ENCODE peak calls at places on chromosomes 7 and 10, in ten cellular contexts. W is GM12892, D is AG09319, A is fibroblast of lung, Q is brain microvascular endothelial cell, K is NCI-H1417, N is endothelial cell, G is psoas muscle, Z is COR-L47, C is GM04503. U is an unnamed sample.

GRCh38 chr10:77592946-77593636 is 44.5 kb downstream of the KCNMA1 start:
- DNase-seq in W (no peak), D (peak), A (peak), Q (peak), K (no peak), N (no peak), G (peak), Z (no peak), C (peak), U (no peak)

GRCh38 chr10:109417803-109418202 is 505.5 kb downstream of the XPNPEP1 start:
- DNase-seq in W (no peak), D (no peak), A (no peak), Q (no peak), K (no peak), N (no peak), G (no peak), Z (no peak), C (no peak), U (no peak)

GRCh38 chr7:115478426-115478825 is 552.1 kb downstream of the TFEC start:
- DNase-seq in W (no peak), D (no peak), A (no peak), Q (no peak), K (no peak), N (no peak), G (no peak), Z (no peak), C (no peak), U (no peak)

GRCh38 chr7:63927261-63927660 is 71.4 kb upstream of the ZNF722 start:
- DNase-seq in W (no peak), D (no peak), A (no peak), Q (no peak), K (no peak), N (no peak), G (no peak), Z (no peak), C (no peak), U (no peak)

GRCh38 chr10:127997937-127998336 is 91.0 kb downstream of the PTPRE start:
- DNase-seq in W (no peak), D (no peak), A (no peak), Q (peak), K (no peak), N (no peak), G (no peak), Z (no peak), C (no peak), U (no peak)

GRCh38 chr7:136353287-136353686 is 376.1 kb upstream of the MTPN start:
- DNase-seq in W (no peak), D (no peak), A (no peak), Q (no peak), K (no peak), N (no peak), G (no peak), Z (no peak), C (no peak), U (no peak)

GRCh38 chr10:49622426-49623425 is 8.9 kb downstream of the CHAT start:
- DNase-seq in W (no peak), D (no peak), A (no peak), Q (no peak), K (no peak), N (no peak), G (no peak), Z (no peak), C (no peak), U (no peak)

GRCh38 chr7:127828843-127829502 is 177.0 kb downstream of the SND1 start:
- DNase-seq in W (no peak), D (no peak), A (no peak), Q (no peak), K (no peak), N (no peak), G (no peak), Z (no peak), C (no peak), U (no peak)

GRCh38 chr7:55365103-55365679 is at the start of gene LANCL2:
- DNase-seq in W (no peak), D (no peak), A (peak), Q (no peak), K (no peak), N (no peak), G (no peak), Z (peak), C (no peak), U (no peak)

GRCh38 chr10:42971251-42971599 is 105.6 kb upstream of the RET start:
- DNase-seq in W (no peak), D (no peak), A (no peak), Q (no peak), K (no peak), N (no peak), G (no peak), Z (no peak), C (no peak), U (no peak)

GRCh38 chr7:128442346-128442745 is 13.3 kb upstream of the HILPDA start:
- DNase-seq in W (no peak), D (no peak), A (no peak), Q (no peak), K (no peak), N (no peak), G (no peak), Z (no peak), C (no peak), U (no peak)

GRCh38 chr7:46970486-46970885 is 611.4 kb downstream of the TNS3 start:
- DNase-seq in W (no peak), D (no peak), A (no peak), Q (no peak), K (no peak), N (no peak), G (no peak), Z (no peak), C (no peak), U (no peak)

GRCh38 chr10:6618340-6618739 is 38.3 kb upstream of the PRKCQ start:
- DNase-seq in W (no peak), D (no peak), A (no peak), Q (no peak), K (no peak), N (no peak), G (no peak), Z (no peak), C (no peak), U (no peak)

GRCh38 chr10:7458554-7458953 is 47.7 kb upstream of the SFMBT2 start:
- DNase-seq in W (no peak), D (no peak), A (peak), Q (no peak), K (no peak), N (no peak), G (no peak), Z (no peak), C (no peak), U (no peak)

GRCh38 chr7:136685506-136685905 is 182.9 kb upstream of the CHRM2 start:
- DNase-seq in W (no peak), D (no peak), A (no peak), Q (no peak), K (no peak), N (no peak), G (no peak), Z (no peak), C (no peak), U (no peak)

GRCh38 chr7:132941433-132941832 is 140.5 kb downstream of the CHCHD3 start:
- DNase-seq in W (no peak), D (no peak), A (no peak), Q (no peak), K (no peak), N (no peak), G (no peak), Z (no peak), C (no peak), U (no peak)

GRCh38 chr10:75772153-75772887 is 340.9 kb downstream of the LRMDA start:
- DNase-seq in W (no peak), D (no peak), A (peak), Q (no peak), K (no peak), N (no peak), G (no peak), Z (no peak), C (peak), U (no peak)

GRCh38 chr7:47765373-47765979 is 182.8 kb downstream of the PKD1L1 start:
- DNase-seq in W (no peak), D (no peak), A (no peak), Q (no peak), K (no peak), N (no peak), G (no peak), Z (no peak), C (no peak), U (no peak)

GRCh38 chr7:23604296-23604640 is 7.1 kb downstream of the CCDC126 start:
- DNase-seq in W (no peak), D (no peak), A (no peak), Q (no peak), K (no peak), N (no peak), G (no peak), Z (no peak), C (no peak), U (no peak)

GRCh38 chr10:23343591-23344225 is 889 bp downstream of the C10orf67 start:
- DNase-seq in W (peak), D (no peak), A (no peak), Q (peak), K (peak), N (peak), G (peak), Z (peak), C (no peak), U (no peak)

GRCh38 chr7:37960483-37960882 is 40.0 kb downstream of the EPDR1 start:
- DNase-seq in W (no peak), D (no peak), A (no peak), Q (no peak), K (no peak), N (no peak), G (no peak), Z (no peak), C (no peak), U (no peak)

GRCh38 chr7:76260171-76260703 is 42.2 kb upstream of the HSPB1 start:
- DNase-seq in W (no peak), D (no peak), A (no peak), Q (no peak), K (peak), N (peak), G (no peak), Z (no peak), C (no peak), U (no peak)

GRCh38 chr10:96415896-96416554 is 57.2 kb upstream of the OPALIN start:
- DNase-seq in W (no peak), D (no peak), A (no peak), Q (no peak), K (no peak), N (no peak), G (no peak), Z (no peak), C (no peak), U (no peak)

U was measured in D721Med.